ENCODE peak calls at places on chromosomes 12 and 14, in nine cellular contexts. F, K, L, H, U, E, S, A and V are unnamed samples.

GRCh38 chr12:124434364-124434763 is 133.0 kb downstream of the NCOR2 start:
- DNase-seq in F (no peak), K (no peak), L (no peak), H (no peak), U (no peak), E (no peak), S (no peak), A (no peak), V (no peak)

GRCh38 chr12:15698377-15698867 is 90.8 kb downstream of the EPS8 start:
- DNase-seq in F (no peak), K (no peak), L (peak; percentile 66), H (no peak), U (no peak), E (no peak), S (peak; percentile 55), A (no peak), V (no peak)

GRCh38 chr12:103955811-103956514 is 9.7 kb upstream of the TDG start:
- DNase-seq in F (peak; percentile 53), K (no peak), L (peak; percentile 27), H (no peak), U (no peak), E (no peak), S (no peak), A (no peak), V (peak; percentile 47)

GRCh38 chr14:23294734-23295561 is 7.7 kb downstream of the PPP1R3E start:
- DNase-seq in F (no peak), K (peak; percentile 41), L (peak; percentile 31), H (no peak), U (peak; percentile 40), E (peak; percentile 58), S (peak; percentile 55), A (peak; percentile 66), V (no peak)

GRCh38 chr14:53516261-53516774 is 363.2 kb upstream of the DDHD1 start:
- DNase-seq in F (peak; percentile 80), K (no peak), L (no peak), H (no peak), U (no peak), E (no peak), S (no peak), A (no peak), V (no peak)

GRCh38 chr14:64337901-64338615 is 43.9 kb upstream of the ESR2 start:
- DNase-seq in F (peak; percentile 44), K (peak; percentile 1), L (peak; percentile 68), H (peak; percentile 25), U (peak; percentile 37), E (no peak), S (peak; percentile 69), A (peak; percentile 71), V (peak; percentile 60)

GRCh38 chr12:130686511-130686981 is 29.6 kb downstream of the RIMBP2 start:
- DNase-seq in F (no peak), K (no peak), L (no peak), H (no peak), U (no peak), E (no peak), S (no peak), A (no peak), V (no peak)

GRCh38 chr12:87509233-87509820 is 519.9 kb downstream of the C12orf50 start:
- DNase-seq in F (peak; percentile 73), K (no peak), L (no peak), H (no peak), U (no peak), E (no peak), S (peak; percentile 5), A (peak; percentile 82), V (no peak)

GRCh38 chr14:101215936-101216335 is 312.4 kb upstream of the RTL1 start:
- DNase-seq in F (no peak), K (no peak), L (no peak), H (no peak), U (peak; percentile 6), E (peak; percentile 22), S (no peak), A (no peak), V (no peak)

GRCh38 chr12:115176741-115177400 is 492.9 kb upstream of the TBX3 start:
- DNase-seq in F (peak; percentile 41), K (no peak), L (no peak), H (no peak), U (no peak), E (no peak), S (no peak), A (no peak), V (no peak)

GRCh38 chr14:26896447-26896846 is 298.6 kb upstream of the NOVA1 start:
- DNase-seq in F (peak; percentile 58), K (no peak), L (no peak), H (no peak), U (no peak), E (no peak), S (no peak), A (peak; percentile 48), V (no peak)

GRCh38 chr14:39203659-39204606 is 28.9 kb downstream of the PNN start:
- DNase-seq in F (no peak), K (no peak), L (peak; percentile 31), H (no peak), U (no peak), E (peak; percentile 85), S (no peak), A (peak; percentile 89), V (no peak)

GRCh38 chr12:124620606-124621295 is 53.3 kb upstream of the NCOR2 start:
- DNase-seq in F (peak; percentile 92), K (no peak), L (no peak), H (no peak), U (no peak), E (no peak), S (no peak), A (no peak), V (no peak)

GRCh38 chr12:54565658-54566552 is 16.5 kb downstream of the PDE1B start:
- DNase-seq in F (no peak), K (no peak), L (no peak), H (no peak), U (no peak), E (no peak), S (no peak), A (no peak), V (no peak)

GRCh38 chr12:66288121-66288520 is 14.2 kb upstream of the HELB start:
- DNase-seq in F (no peak), K (peak; percentile 54), L (no peak), H (no peak), U (no peak), E (no peak), S (no peak), A (no peak), V (no peak)

GRCh38 chr14:68510201-68510600 is 282.7 kb downstream of the ZFP36L1 start:
- DNase-seq in F (peak; percentile 82), K (no peak), L (no peak), H (peak; percentile 73), U (peak; percentile 97), E (no peak), S (no peak), A (no peak), V (no peak)

GRCh38 chr14:54502602-54503001 is 7.1 kb upstream of the CGRRF1 start:
- DNase-seq in F (no peak), K (no peak), L (no peak), H (no peak), U (no peak), E (no peak), S (no peak), A (no peak), V (no peak)

GRCh38 chr12:30286345-30286926 is 409.2 kb downstream of the IPO8 start:
- DNase-seq in F (peak; percentile 29), K (no peak), L (no peak), H (no peak), U (no peak), E (no peak), S (peak; percentile 64), A (peak; percentile 59), V (peak; percentile 1)

GRCh38 chr12:52437508-52437907 is 3.3 kb upstream of the KRT75 start:
- DNase-seq in F (no peak), K (no peak), L (no peak), H (no peak), U (no peak), E (no peak), S (no peak), A (no peak), V (no peak)

GRCh38 chr12:90098132-90098779 is 389.6 kb upstream of the ATP2B1 start:
- DNase-seq in F (peak; percentile 15), K (no peak), L (no peak), H (no peak), U (no peak), E (no peak), S (no peak), A (no peak), V (no peak)

GRCh38 chr12:91138337-91138905 is 27.1 kb upstream of the LUM start:
- DNase-seq in F (no peak), K (no peak), L (no peak), H (no peak), U (peak; percentile 29), E (no peak), S (peak; percentile 48), A (no peak), V (no peak)
- H3K27ac ChIP-seq in F (no peak overlapping the region), K (no peak overlapping the region), L (no peak overlapping the region), H (peak overlapping the region; percentile 55), U (peak overlapping the region; percentile 77), E (peak overlapping the region; percentile 12), S (no peak overlapping the region), A (no peak overlapping the region), V (peak overlapping the region; percentile 77)

DNA sequence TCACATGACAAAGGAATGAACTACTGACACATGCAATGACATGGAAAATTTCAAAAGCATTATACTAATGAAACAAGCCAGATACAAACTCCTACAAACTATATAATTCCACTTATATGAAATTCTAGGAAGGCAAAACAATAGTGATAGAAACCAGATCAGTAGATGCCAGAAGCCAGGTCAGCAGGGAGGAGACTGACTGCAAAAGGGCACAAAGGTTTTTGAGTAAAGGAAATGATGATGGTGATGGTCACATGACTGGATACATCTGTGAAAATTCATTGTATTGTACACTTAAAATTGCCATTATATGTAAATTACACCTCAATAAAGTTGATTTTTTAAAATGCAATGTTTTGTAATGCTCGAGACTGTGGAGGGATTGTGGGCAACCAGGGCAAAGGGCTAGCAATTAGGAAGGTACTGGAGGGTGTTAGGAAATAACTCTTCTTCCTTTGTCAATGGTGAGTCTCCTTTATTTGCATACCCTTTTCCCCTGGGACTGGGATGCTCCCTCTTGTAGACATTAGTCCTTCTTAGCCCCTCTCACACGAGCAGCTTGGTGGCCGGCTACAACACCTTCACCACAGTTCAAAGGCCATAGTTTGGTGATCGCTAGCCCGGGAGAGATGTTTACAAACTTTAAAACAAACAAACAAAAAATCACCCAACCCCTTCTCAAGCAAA is 6.7 kb upstream of the PRPF40B start:
- DNase-seq in F (no peak), K (no peak), L (no peak), H (no peak), U (no peak), E (no peak), S (no peak), A (no peak), V (no peak)
- H3K27me3 ChIP-seq in F (peaks cover 3% of the 10 kb centered on the region), K (peaks cover 20% of the 10 kb centered on the region), L (no peaks in the 10 kb centered on the region), H (no peaks in the 10 kb centered on the region), U (no peaks in the 10 kb centered on the region), E (no peaks in the 10 kb centered on the region), S (peaks cover 21% of the 10 kb centered on the region), A (no peaks in the 10 kb centered on the region), V (no peaks in the 10 kb centered on the region)

GRCh38 chr14:50740858-50741257 is 72.8 kb upstream of the SAV1 start:
- DNase-seq in F (peak; percentile 18), K (no peak), L (no peak), H (no peak), U (no peak), E (no peak), S (peak; percentile 31), A (no peak), V (no peak)
- H3K36me3 ChIP-seq in F (peaks cover 32% of the 10 kb centered on the region), K (peaks cover 65% of the 10 kb centered on the region), L (no peaks in the 10 kb centered on the region), H (no peaks in the 10 kb centered on the region), U (no peaks in the 10 kb centered on the region), E (no peaks in the 10 kb centered on the region), S (peaks cover 14% of the 10 kb centered on the region), A (peaks cover 16% of the 10 kb centered on the region), V (peaks cover 24% of the 10 kb centered on the region)

GRCh38 chr12:12559699-12560296 is 2.9 kb downstream of the DUSP16 start:
- DNase-seq in F (no peak), K (no peak), L (no peak), H (no peak), U (no peak), E (no peak), S (no peak), A (no peak), V (no peak)
- H3K27ac ChIP-seq in F (no peak overlapping the region), K (peak overlapping the region; percentile 99), L (peak overlapping the region; percentile 96), H (no peak overlapping the region), U (peak overlapping the region; percentile 100), E (peak overlapping the region; percentile 99), S (no peak overlapping the region), A (peak overlapping the region; percentile 98), V (no peak overlapping the region)